ENCODE peak calls at places on chromosomes 6 and 20, in ten cellular contexts. K is mammary epithelial cell; B is non-pigmented ciliary epithelial cell; N is activated CD4-positive, alpha-beta T cell treated with anti-CD3 and anti-CD28 coated beads, Interleukin-2, amount 50 U/mL, for 4 hours; G is hypothalamus; F is cardiac muscle cell; Y is psoas muscle; J is NCI-H1694 treated with DMSO at 0.1 percent for 48 hours; E is SJSA1; A is right lobe of liver. C is an unnamed sample.

GRCh38 chr6:19399406-19399805 is 437.8 kb upstream of the ID4 start:
- DNase-seq in K (no peak), B (no peak), N (no peak), G (peak), F (peak), Y (no peak), J (no peak), E (no peak), A (no peak), C (no peak)

GRCh38 chr6:111096246-111096645 is 8.9 kb downstream of the SLC16A10 start:
- DNase-seq in K (peak), B (no peak), N (peak), G (no peak), F (no peak), Y (no peak), J (no peak), E (no peak), A (no peak), C (peak)

GRCh38 chr6:138485586-138486248 is 13.6 kb downstream of the NHSL1 start:
- DNase-seq in K (no peak), B (no peak), N (no peak), G (no peak), F (peak), Y (no peak), J (no peak), E (no peak), A (no peak), C (no peak)

GRCh38 chr6:164097557-164098398 is 683.3 kb downstream of the QKI start:
- DNase-seq in K (no peak), B (peak), N (no peak), G (no peak), F (peak), Y (no peak), J (no peak), E (no peak), A (no peak), C (no peak)

GRCh38 chr20:59994697-59995122 is 36.5 kb downstream of the CDH26 start:
- DNase-seq in K (peak), B (no peak), N (no peak), G (no peak), F (peak), Y (no peak), J (no peak), E (no peak), A (no peak), C (peak)

GRCh38 chr20:4227085-4227821 is 211.9 kb upstream of the RNF24 start:
- DNase-seq in K (peak), B (no peak), N (no peak), G (no peak), F (peak), Y (no peak), J (no peak), E (peak), A (no peak), C (no peak)

GRCh38 chr20:6142348-6142993 is 19.6 kb upstream of the FERMT1 start:
- DNase-seq in K (peak), B (peak), N (no peak), G (no peak), F (peak), Y (no peak), J (peak), E (peak), A (no peak), C (no peak)

GRCh38 chr6:121897337-121897760 is 461.9 kb downstream of the GJA1 start:
- DNase-seq in K (peak), B (no peak), N (no peak), G (no peak), F (peak), Y (no peak), J (no peak), E (no peak), A (no peak), C (no peak)

GRCh38 chr6:156379946-156380707 is 397.1 kb upstream of the ARID1B start:
- DNase-seq in K (no peak), B (peak), N (no peak), G (no peak), F (peak), Y (no peak), J (peak), E (peak), A (no peak), C (peak)

GRCh38 chr6:149983145-149983544 is 19.4 kb downstream of the ULBP1 start:
- DNase-seq in K (no peak), B (no peak), N (no peak), G (no peak), F (no peak), Y (no peak), J (no peak), E (no peak), A (no peak), C (no peak)

GRCh38 chr6:108736832-108737231 is 111.4 kb upstream of the ARMC2 start:
- DNase-seq in K (peak), B (peak), N (no peak), G (no peak), F (peak), Y (peak), J (no peak), E (peak), A (no peak), C (peak)

GRCh38 chr6:150899231-150899630 is 33.7 kb downstream of the MTHFD1L start:
- DNase-seq in K (no peak), B (no peak), N (no peak), G (no peak), F (no peak), Y (no peak), J (no peak), E (peak), A (no peak), C (no peak)

GRCh38 chr6:126773122-126773805 is 345.2 kb upstream of the RSPO3 start:
- DNase-seq in K (no peak), B (peak), N (no peak), G (no peak), F (peak), Y (no peak), J (no peak), E (no peak), A (no peak), C (no peak)

GRCh38 chr6:134517145-134517658 is 199.3 kb upstream of the SGK1 start:
- DNase-seq in K (peak), B (peak), N (no peak), G (peak), F (peak), Y (peak), J (no peak), E (no peak), A (peak), C (peak)

GRCh38 chr6:158042245-158042798 is 60.7 kb downstream of the SYNJ2 start:
- DNase-seq in K (peak), B (peak), N (no peak), G (no peak), F (peak), Y (peak), J (no peak), E (peak), A (no peak), C (peak)

GRCh38 chr6:11008821-11009220 is 35.3 kb downstream of the ELOVL2 start:
- DNase-seq in K (no peak), B (no peak), N (no peak), G (no peak), F (peak), Y (no peak), J (no peak), E (peak), A (no peak), C (no peak)

GRCh38 chr6:74574794-74575193 is 631.1 kb downstream of the COL12A1 start:
- DNase-seq in K (no peak), B (no peak), N (no peak), G (no peak), F (peak), Y (no peak), J (peak), E (peak), A (no peak), C (no peak)

GRCh38 chr6:1620504-1621327 is 11.0 kb downstream of the FOXC1 start:
- DNase-seq in K (no peak), B (no peak), N (no peak), G (no peak), F (no peak), Y (no peak), J (no peak), E (no peak), A (peak), C (no peak)

GRCh38 chr20:33914871-33915270 is 78.8 kb upstream of the RALY start:
- DNase-seq in K (peak), B (peak), N (peak), G (no peak), F (peak), Y (no peak), J (no peak), E (no peak), A (no peak), C (peak)

GRCh38 chr6:37320649-37321048 is 33.1 kb upstream of the RNF8 start:
- DNase-seq in K (no peak), B (no peak), N (no peak), G (no peak), F (no peak), Y (no peak), J (no peak), E (no peak), A (no peak), C (no peak)

GRCh38 chr6:7391244-7391643 is 1.6 kb downstream of the RIOK1 start:
- DNase-seq in K (no peak), B (no peak), N (no peak), G (no peak), F (no peak), Y (no peak), J (no peak), E (no peak), A (no peak), C (no peak)